ENCODE peak calls at places on chromosomes 12 and 14, in seven cellular contexts. Z, N, R, H, A, Q and S are unnamed samples.

GRCh38 chr14:39957987-39958386 is 525.8 kb upstream of the FBXO33 start:
- DNase-seq in N (no peak), H (no peak), Q (no peak), R (no peak), Z (no peak), A (no peak), S (peak)

GRCh38 chr12:3275171-3276041 is 198.2 kb downstream of the TSPAN9 start:
- DNase-seq in Z (peak), A (peak), H (peak), Q (peak), R (peak), N (peak), S (peak)

GRCh38 chr12:121537814-121538698 is 42.8 kb downstream of the KDM2B start:
- DNase-seq in R (no peak), A (peak), Q (no peak), Z (peak), N (no peak), H (no peak), S (peak)

GRCh38 chr12:473863-474577 is 14.3 kb downstream of the B4GALNT3 start:
- DNase-seq in A (no peak), Z (no peak), R (no peak), Q (no peak), H (no peak), N (no peak), S (no peak)

GRCh38 chr12:69239922-69240624 is 704 bp downstream of the CPSF6 start:
- DNase-seq in Q (peak), A (peak), Z (peak), H (no peak), N (peak), R (peak), S (peak)

GRCh38 chr14:100696590-100696989 is 30.1 kb upstream of the DLK1 start:
- DNase-seq in Q (no peak), Z (no peak), A (no peak), R (no peak), N (no peak), H (no peak), S (no peak)

GRCh38 chr12:3352230-3352629 is 138.8 kb upstream of the PRMT8 start:
- DNase-seq in H (no peak), N (no peak), R (no peak), A (no peak), Z (no peak), Q (no peak), S (no peak)

GRCh38 chr12:109818900-109819500 is 14.2 kb downstream of the TRPV4 start:
- DNase-seq in H (no peak), N (no peak), R (peak), Q (peak), A (no peak), Z (no peak), S (peak)

GRCh38 chr12:67590122-67590795 is 58.3 kb upstream of the DYRK2 start:
- DNase-seq in Z (no peak), N (no peak), A (no peak), Q (no peak), H (no peak), R (no peak), S (peak)

GRCh38 chr12:75553398-75553797 is 42.0 kb upstream of the KRR1 start:
- DNase-seq in Q (no peak), R (no peak), N (no peak), A (no peak), H (no peak), Z (no peak), S (no peak)

GRCh38 chr12:51507188-51507587 is 82.6 kb downstream of the SLC4A8 start:
- DNase-seq in A (no peak), N (no peak), Q (no peak), Z (no peak), R (no peak), H (no peak), S (no peak)

GRCh38 chr12:71662861-71663560 is 637 bp downstream of the ZFC3H1 start:
- DNase-seq in Q (no peak), H (no peak), Z (peak), N (peak), A (peak), R (peak), S (peak)